ENCODE peak calls at places on chromosomes 13 and 19, in ten cellular contexts. P, H, F, V, W, M, E, O, U and X are unnamed samples.

GRCh38 chr13:42211704-42212103 is 60.2 kb upstream of the AKAP11 start:
- DNase-seq in P (no peak), H (peak), F (no peak), V (no peak), W (no peak), M (no peak), E (no peak), O (no peak), U (peak), X (peak)

GRCh38 chr19:21322528-21322927 is 6.7 kb downstream of the ZNF708 start:
- DNase-seq in P (no peak), H (no peak), F (no peak), V (no peak), W (no peak), M (no peak), E (peak), O (no peak), U (no peak), X (no peak)

GRCh38 chr19:5951338-5951861 is 26.5 kb downstream of the RANBP3 start:
- DNase-seq in P (no peak), H (no peak), F (peak), V (no peak), W (no peak), M (no peak), E (no peak), O (peak), U (no peak), X (no peak)

GRCh38 chr13:112576191-112576590 is 11.8 kb downstream of the TUBGCP3 start:
- DNase-seq in P (no peak), H (no peak), F (no peak), V (no peak), W (no peak), M (no peak), E (no peak), O (no peak), U (no peak), X (no peak)

GRCh38 chr19:38695319-38695683 is 47.9 kb downstream of the ACTN4 start:
- DNase-seq in P (no peak), H (no peak), F (no peak), V (no peak), W (no peak), M (no peak), E (no peak), O (no peak), U (no peak), X (no peak)

GRCh38 chr13:73809561-73809960 is 324.6 kb downstream of the KLF12 start:
- DNase-seq in P (no peak), H (peak), F (no peak), V (no peak), W (no peak), M (no peak), E (no peak), O (no peak), U (no peak), X (no peak)

GRCh38 chr13:99439048-99439447 is 62.2 kb upstream of the TM9SF2 start:
- DNase-seq in P (no peak), H (no peak), F (no peak), V (no peak), W (no peak), M (no peak), E (no peak), O (no peak), U (no peak), X (no peak)

GRCh38 chr13:110284809-110285519 is 22.0 kb downstream of the COL4A1 start:
- DNase-seq in P (no peak), H (peak), F (no peak), V (no peak), W (no peak), M (no peak), E (no peak), O (no peak), U (no peak), X (no peak)

GRCh38 chr19:49098795-49099194 is 13.5 kb downstream of the SNRNP70 start:
- DNase-seq in P (no peak), H (no peak), F (no peak), V (no peak), W (no peak), M (no peak), E (no peak), O (no peak), U (no peak), X (no peak)

GRCh38 chr19:4375620-4376228 is 24.6 kb downstream of the SH3GL1 start:
- DNase-seq in P (no peak), H (peak), F (no peak), V (peak), W (no peak), M (no peak), E (no peak), O (peak), U (peak), X (peak)

GRCh38 chr13:49604570-49604969 is 19.2 kb upstream of the RCBTB1 start:
- DNase-seq in P (no peak), H (no peak), F (no peak), V (no peak), W (no peak), M (no peak), E (no peak), O (no peak), U (no peak), X (no peak)

GRCh38 chr13:110433014-110433413 is 125.9 kb downstream of the COL4A2 start:
- DNase-seq in P (no peak), H (no peak), F (no peak), V (no peak), W (no peak), M (no peak), E (peak), O (no peak), U (no peak), X (no peak)

GRCh38 chr13:40069173-40070044 is 413.9 kb downstream of the COG6 start:
- DNase-seq in P (peak), H (peak), F (peak), V (no peak), W (peak), M (peak), E (peak), O (peak), U (peak), X (peak)

GRCh38 chr13:30037306-30037705 is 186.9 kb upstream of the UBL3 start:
- DNase-seq in P (no peak), H (no peak), F (no peak), V (no peak), W (no peak), M (no peak), E (no peak), O (peak), U (no peak), X (peak)

GRCh38 chr19:39372941-39373340 is 18.0 kb downstream of the PAF1 start:
- DNase-seq in P (no peak), H (no peak), F (no peak), V (no peak), W (no peak), M (no peak), E (no peak), O (no peak), U (no peak), X (no peak)

GRCh38 chr13:95438297-95438696 is 114.2 kb upstream of the CLDN10 start:
- DNase-seq in P (no peak), H (no peak), F (no peak), V (no peak), W (no peak), M (no peak), E (no peak), O (no peak), U (peak), X (no peak)

GRCh38 chr19:18915639-18916038 is 3.5 kb downstream of the COPE start:
- DNase-seq in P (no peak), H (peak), F (no peak), V (no peak), W (no peak), M (no peak), E (no peak), O (peak), U (peak), X (peak)

GRCh38 chr19:1873524-1874473 is 10.4 kb upstream of the KLF16 start:
- DNase-seq in P (no peak), H (no peak), F (no peak), V (no peak), W (peak), M (no peak), E (peak), O (no peak), U (no peak), X (no peak)

GRCh38 chr19:58513694-58514563 is 2.1 kb upstream of the SLC27A5 start:
- DNase-seq in P (peak), H (peak), F (peak), V (no peak), W (peak), M (peak), E (peak), O (peak), U (no peak), X (peak)

GRCh38 chr13:37869756-37870488 is at the start of gene TRPC4:
- DNase-seq in P (no peak), H (peak), F (no peak), V (peak), W (no peak), M (no peak), E (peak), O (peak), U (peak), X (peak)

GRCh38 chr13:96730676-96731075 is 263.6 kb downstream of the OXGR1 start:
- DNase-seq in P (no peak), H (peak), F (no peak), V (no peak), W (no peak), M (no peak), E (no peak), O (no peak), U (no peak), X (peak)

GRCh38 chr19:6677924-6678689 is 8.1 kb upstream of the TNFSF14 start:
- DNase-seq in P (peak), H (peak), F (no peak), V (no peak), W (peak), M (no peak), E (peak), O (peak), U (no peak), X (no peak)

GRCh38 chr13:19658192-19658591 is 24.7 kb downstream of the MPHOSPH8 start:
- DNase-seq in P (no peak), H (no peak), F (no peak), V (no peak), W (no peak), M (no peak), E (no peak), O (no peak), U (no peak), X (no peak)

GRCh38 chr19:13987101-13987890 is 18.8 kb downstream of the RFX1 start:
- DNase-seq in P (no peak), H (no peak), F (no peak), V (no peak), W (no peak), M (no peak), E (peak), O (peak), U (no peak), X (no peak)

GRCh38 chr13:105996391-105997028 is 539.0 kb downstream of the EFNB2 start:
- DNase-seq in P (no peak), H (no peak), F (no peak), V (no peak), W (no peak), M (no peak), E (no peak), O (no peak), U (no peak), X (no peak)

GRCh38 chr19:52992109-52993004 is 21.4 kb upstream of the ERVV-1 start:
- DNase-seq in P (no peak), H (peak), F (no peak), V (no peak), W (no peak), M (no peak), E (peak), O (peak), U (no peak), X (no peak)

GRCh38 chr13:38542601-38543000 is 144.3 kb upstream of the FREM2 start:
- DNase-seq in P (no peak), H (peak), F (no peak), V (no peak), W (no peak), M (no peak), E (no peak), O (no peak), U (peak), X (no peak)

GRCh38 chr19:1942078-1942933 is 1.3 kb downstream of the CSNK1G2 start:
- DNase-seq in P (peak), H (peak), F (peak), V (no peak), W (peak), M (peak), E (peak), O (peak), U (peak), X (peak)